ENCODE peak calls at places on chromosomes 1 and 21, in eight cellular contexts. V, U, X, O, K, G, D and M are unnamed samples. For H3K4me1 and H3K27me3, the result is how much of the 10 kb centered on the place peaks cover.

GRCh38 chr1:234737915-234738314 is 127.9 kb upstream of the IRF2BP2 start:
- DNase-seq in V (peak), U (no peak), X (no peak), O (no peak), K (no peak), G (no peak), D (no peak), M (no peak)

GRCh38 chr1:160722726-160723125 is 11.1 kb upstream of the CD48 start:
- DNase-seq in V (no peak), U (no peak), X (no peak), O (no peak), K (no peak), G (no peak), D (peak), M (no peak)

GRCh38 chr1:8560035-8560434 is 242.1 kb downstream of the SLC45A1 start:
- DNase-seq in V (no peak), U (no peak), X (no peak), O (no peak), K (no peak), G (no peak), D (no peak), M (no peak)

GRCh38 chr1:65001238-65001792 is 35.0 kb upstream of the JAK1 start:
- DNase-seq in V (no peak), U (peak), X (peak), O (peak), K (peak), G (peak), D (no peak), M (peak)

GRCh38 chr1:178052650-178053461 is 41.0 kb upstream of the RASAL2 start:
- DNase-seq in V (no peak), U (no peak), X (no peak), O (no peak), K (no peak), G (no peak), D (peak), M (no peak)

GRCh38 chr1:219066631-219067349 is 106.9 kb upstream of the LYPLAL1 start:
- DNase-seq in V (peak), U (no peak), X (no peak), O (no peak), K (no peak), G (no peak), D (no peak), M (no peak)

GRCh38 chr1:23369335-23370013 is at the start of gene ZNF436:
- DNase-seq in V (peak), U (peak), X (peak), O (peak), K (peak), G (peak), D (peak), M (no peak)

GRCh38 chr1:33443067-33443704 is 12.3 kb upstream of the PHC2 start:
- DNase-seq in V (no peak), U (no peak), X (no peak), O (no peak), K (no peak), G (no peak), D (no peak), M (no peak)

GRCh38 chr21:35989185-35989735 is 71.1 kb downstream of the SETD4 start:
- DNase-seq in V (no peak), U (no peak), X (no peak), O (peak), K (peak), G (no peak), D (peak), M (no peak)

GRCh38 chr1:197343663-197344273 is 75.7 kb downstream of the CRB1 start:
- DNase-seq in V (no peak), U (no peak), X (no peak), O (no peak), K (no peak), G (no peak), D (no peak), M (no peak)

GRCh38 chr21:26032263-26032662 is 138.3 kb downstream of the APP start:
- DNase-seq in V (no peak), U (no peak), X (no peak), O (no peak), K (no peak), G (no peak), D (peak), M (no peak)

GRCh38 chr1:102103645-102104044 is 106.9 kb upstream of the OLFM3 start:
- DNase-seq in V (no peak), U (no peak), X (no peak), O (no peak), K (no peak), G (no peak), D (peak), M (no peak)

GRCh38 chr1:147567594-147568381 is 26.5 kb downstream of the BCL9 start:
- DNase-seq in V (no peak), U (no peak), X (no peak), O (no peak), K (no peak), G (peak), D (no peak), M (no peak)

GRCh38 chr1:183914283-183914682 is 109.4 kb downstream of the RGL1 start:
- DNase-seq in V (no peak), U (no peak), X (no peak), O (no peak), K (no peak), G (no peak), D (no peak), M (peak)

GRCh38 chr1:50265790-50266314 is 157.1 kb downstream of the ELAVL4 start:
- DNase-seq in V (peak), U (no peak), X (no peak), O (peak), K (peak), G (no peak), D (no peak), M (no peak)

GRCh38 chr1:12128120-12128519 is 38.7 kb upstream of the TNFRSF1B start:
- DNase-seq in V (no peak), U (no peak), X (no peak), O (no peak), K (no peak), G (no peak), D (no peak), M (no peak)

GRCh38 chr1:44040856-44041255 is 9.6 kb upstream of the SLC6A9 start:
- DNase-seq in V (no peak), U (no peak), X (no peak), O (no peak), K (no peak), G (no peak), D (no peak), M (no peak)

GRCh38 chr1:102174259-102174863 is 177.6 kb upstream of the OLFM3 start:
- DNase-seq in V (no peak), U (no peak), X (no peak), O (no peak), K (no peak), G (no peak), D (peak), M (no peak)

GRCh38 chr21:34113842-34114241 is 40.5 kb downstream of the MRPS6 start:
- DNase-seq in V (no peak), U (no peak), X (no peak), O (no peak), K (no peak), G (no peak), D (no peak), M (no peak)

GRCh38 chr1:198669023-198669698 is 30.3 kb downstream of the PTPRC start:
- DNase-seq in V (peak), U (peak), X (no peak), O (no peak), K (no peak), G (no peak), D (peak), M (no peak)

GRCh38 chr1:236753554-236753953 is 41.5 kb upstream of the MTR start:
- DNase-seq in V (peak), U (no peak), X (no peak), O (no peak), K (no peak), G (no peak), D (peak), M (no peak)

GRCh38 chr21:37478821-37479220 is 112.2 kb downstream of the DYRK1A start:
- DNase-seq in V (no peak), U (no peak), X (no peak), O (no peak), K (no peak), G (no peak), D (no peak), M (no peak)

GRCh38 chr1:171126504-171126903 is 35.8 kb downstream of the FMO3 start:
- DNase-seq in V (no peak), U (no peak), X (no peak), O (peak), K (no peak), G (peak), D (no peak), M (peak)

GRCh38 chr1:243564814-243565213 is 285.2 kb downstream of the AKT3 start:
- DNase-seq in V (no peak), U (no peak), X (no peak), O (no peak), K (no peak), G (no peak), D (no peak), M (no peak)

GRCh38 chr1:224933584-224933983 is 4.1 kb downstream of the DNAH14 start:
- DNase-seq in V (no peak), U (no peak), X (no peak), O (no peak), K (no peak), G (no peak), D (no peak), M (no peak)

GRCh38 chr1:224931605-224932004 is 2.1 kb downstream of the DNAH14 start:
- DNase-seq in V (no peak), U (no peak), X (no peak), O (no peak), K (no peak), G (no peak), D (no peak), M (no peak)

GRCh38 chr1:224932607-224933249 is 3.3 kb downstream of the DNAH14 start:
- DNase-seq in V (no peak), U (no peak), X (no peak), O (no peak), K (no peak), G (no peak), D (no peak), M (no peak)

GRCh38 chr1:224929335-224930237 is at the start of gene DNAH14:
- DNase-seq in V (peak), U (no peak), X (peak), O (peak), K (no peak), G (peak), D (peak), M (peak)

DNA sequence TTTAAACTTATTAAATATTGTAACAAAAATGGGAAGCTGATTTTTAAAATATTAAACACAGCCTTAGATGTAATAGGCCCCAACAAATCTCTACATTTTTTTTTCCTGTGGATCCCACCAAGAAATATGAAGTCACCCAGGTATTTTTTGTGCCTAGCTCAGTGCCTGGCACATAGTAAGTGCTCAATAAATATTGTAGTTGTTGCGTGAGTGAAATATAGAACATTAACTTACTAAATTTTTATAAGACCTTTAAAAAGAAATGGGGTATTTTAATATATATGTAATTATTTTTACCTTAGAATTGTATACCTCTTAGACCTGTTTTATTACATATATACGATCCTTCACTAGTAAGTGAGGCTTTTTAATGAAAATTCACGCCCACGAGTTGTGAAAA is 569 bp upstream of the DNAH14 start:
- DNase-seq in V (no peak), U (no peak), X (no peak), O (no peak), K (no peak), G (no peak), D (no peak), M (no peak)
- H3K4me3 ChIP-seq in V (peak), U (no peak), X (peak), O (peak), K (no peak), G (peak), D (no peak), M (peak)

GRCh38 chr1:27532119-27532695 is 42.2 kb upstream of the WASF2 start:
- DNase-seq in V (no peak), U (no peak), X (no peak), O (no peak), K (no peak), G (no peak), D (no peak), M (no peak)
- H3K4me1 ChIP-seq in V (under half), U (under half), X (under half), O (half or more), K (under half), G (under half), D (under half), M (under half)

GRCh38 chr1:36732038-36732402 is 249.3 kb upstream of the CSF3R start:
- DNase-seq in V (no peak), U (no peak), X (no peak), O (no peak), K (no peak), G (no peak), D (no peak), M (no peak)
- H3K27me3 ChIP-seq in V (under half), U (under half), X (under half), O (under half), K (under half), G (half or more), D (under half), M (under half)

DNA sequence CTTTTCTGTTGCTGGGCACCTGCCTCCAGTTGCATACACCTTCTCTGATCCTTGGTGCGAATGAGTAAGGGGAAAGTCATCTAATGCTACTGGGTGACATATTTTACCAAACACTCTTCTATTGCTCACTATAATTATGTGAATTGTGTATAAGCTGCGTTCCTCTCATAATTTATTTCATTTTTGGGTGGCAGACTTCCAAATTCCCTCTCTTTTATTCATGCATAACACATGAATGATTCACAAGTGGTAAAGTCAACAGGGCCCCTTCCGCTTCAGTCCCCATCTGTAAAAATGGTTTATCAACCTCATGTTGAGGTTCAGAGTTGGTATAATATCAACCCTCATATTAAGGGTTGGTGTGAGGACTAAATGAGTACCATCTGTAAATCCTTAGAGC is 3.2 kb upstream of the QSOX1 start:
- DNase-seq in V (no peak), U (no peak), X (no peak), O (no peak), K (no peak), G (no peak), D (no peak), M (no peak)
- H3K4me3 ChIP-seq in V (no peak), U (no peak), X (no peak), O (no peak), K (no peak), G (no peak), D (no peak), M (no peak)

GRCh38 chr1:232169436-232169835 is 460.5 kb downstream of the SIPA1L2 start:
- DNase-seq in V (no peak), U (no peak), X (no peak), O (no peak), K (no peak), G (no peak), D (no peak), M (no peak)

GRCh38 chr1:232174306-232174705 is 455.6 kb downstream of the SIPA1L2 start:
- DNase-seq in V (no peak), U (no peak), X (no peak), O (no peak), K (no peak), G (no peak), D (no peak), M (no peak)

GRCh38 chr1:232176222-232176621 is 453.7 kb downstream of the SIPA1L2 start:
- DNase-seq in V (no peak), U (no peak), X (no peak), O (no peak), K (no peak), G (no peak), D (no peak), M (no peak)

GRCh38 chr1:232170909-232171308 is 459.0 kb downstream of the SIPA1L2 start:
- DNase-seq in V (no peak), U (no peak), X (no peak), O (no peak), K (no peak), G (no peak), D (no peak), M (no peak)

GRCh38 chr1:232172556-232172955 is 457.4 kb downstream of the SIPA1L2 start:
- DNase-seq in V (no peak), U (no peak), X (no peak), O (no peak), K (no peak), G (no peak), D (no peak), M (no peak)
- H3K4me1 ChIP-seq in V (under half), U (under half), X (under half), O (under half), K (under half), G (under half), D (under half), M (under half)